ENCODE peak calls at places on chromosomes 16 and 17, in four cellular contexts. N is GM12878, D is HL-60, B is K562. O is an unnamed sample.

GRCh38 chr17:82217530-82218204 is 5.0 kb upstream of the CCDC57 start:
- DNase-seq in N (no peak), D (peak; percentile 90), B (peak; percentile 79), O (no peak)

GRCh38 chr16:58589311-58589890 is 40.2 kb downstream of the CNOT1 start:
- DNase-seq in N (no peak), D (no peak), B (no peak), O (no peak)

GRCh38 chr16:88770459-88771293 is 14.3 kb downstream of the PIEZO1 start:
- DNase-seq in N (no peak), D (peak; percentile 71), B (peak; percentile 72), O (no peak)

GRCh38 chr17:62782730-62783260 is 25.3 kb downstream of the MARCHF10 start:
- DNase-seq in N (no peak), D (no peak), B (no peak), O (no peak)

GRCh38 chr16:14377326-14377725 is 252.7 kb downstream of the PARN start:
- DNase-seq in N (no peak), D (no peak), B (no peak), O (no peak)

GRCh38 chr17:31499771-31500554 is 108.5 kb downstream of the RAB11FIP4 start:
- DNase-seq in N (no peak), D (no peak), B (no peak), O (no peak)

GRCh38 chr16:3022208-3022696 is 1.5 kb downstream of the HCFC1R1 start:
- DNase-seq in N (no peak), D (peak; percentile 74), B (peak; percentile 52), O (no peak)

GRCh38 chr17:44916781-44917241 is 1.5 kb upstream of the GFAP start:
- DNase-seq in N (no peak), D (no peak), B (no peak), O (no peak)

GRCh38 chr16:11308493-11309283 is 27.6 kb upstream of the PRM1 start:
- DNase-seq in N (peak; percentile 81), D (peak; percentile 55), B (peak; percentile 46), O (no peak)

GRCh38 chr17:17141860-17142552 is 64.1 kb downstream of the PLD6 start:
- DNase-seq in N (no peak), D (no peak), B (peak; percentile 85), O (peak; percentile 77)

GRCh38 chr17:73827627-73828241 is 183.5 kb upstream of the SDK2 start:
- DNase-seq in N (no peak), D (no peak), B (no peak), O (no peak)

GRCh38 chr17:72927146-72927545 is 165.3 kb downstream of the SLC39A11 start:
- DNase-seq in N (no peak), D (no peak), B (no peak), O (no peak)

GRCh38 chr16:82793550-82794244 is 166.9 kb downstream of the CDH13 start:
- DNase-seq in N (no peak), D (no peak), B (no peak), O (no peak)

GRCh38 chr16:23699100-23699499 is 13.9 kb downstream of the ERN2 start:
- DNase-seq in N (no peak), D (peak; percentile 87), B (no peak), O (no peak)

GRCh38 chr16:85593503-85594195 is 19.5 kb upstream of the GSE1 start:
- DNase-seq in N (no peak), D (no peak), B (no peak), O (no peak)

GRCh38 chr16:19559242-19559910 is 3.9 kb downstream of the VPS35L start:
- DNase-seq in N (no peak), D (peak; percentile 29), B (peak; percentile 37), O (no peak)

GRCh38 chr17:31310260-31310659 is 3.6 kb downstream of the EVI2B start:
- DNase-seq in N (no peak), D (peak; percentile 42), B (no peak), O (no peak)

GRCh38 chr17:4877089-4877488 is 22.2 kb upstream of the C17orf107 start:
- DNase-seq in N (no peak), D (no peak), B (no peak), O (no peak)

GRCh38 chr17:67562036-67562435 is 155.7 kb upstream of the NOL11 start:
- DNase-seq in N (no peak), D (no peak), B (no peak), O (no peak)

GRCh38 chr16:69938981-69939820 is 11.9 kb upstream of the CLEC18A start:
- DNase-seq in N (no peak), D (no peak), B (no peak), O (no peak)

GRCh38 chr16:78742501-78743283 is 643.2 kb downstream of the WWOX start:
- DNase-seq in N (peak; percentile 83), D (no peak), B (peak; percentile 13), O (no peak)

GRCh38 chr17:75619506-75620431 is 13.5 kb upstream of the SMIM5 start:
- DNase-seq in N (no peak), D (peak; percentile 29), B (peak; percentile 81), O (peak; percentile 57)
- TF ChIP-seq SPI1 in N (no peak), D (no peak), B (no peak), O (no peak)

DNA sequence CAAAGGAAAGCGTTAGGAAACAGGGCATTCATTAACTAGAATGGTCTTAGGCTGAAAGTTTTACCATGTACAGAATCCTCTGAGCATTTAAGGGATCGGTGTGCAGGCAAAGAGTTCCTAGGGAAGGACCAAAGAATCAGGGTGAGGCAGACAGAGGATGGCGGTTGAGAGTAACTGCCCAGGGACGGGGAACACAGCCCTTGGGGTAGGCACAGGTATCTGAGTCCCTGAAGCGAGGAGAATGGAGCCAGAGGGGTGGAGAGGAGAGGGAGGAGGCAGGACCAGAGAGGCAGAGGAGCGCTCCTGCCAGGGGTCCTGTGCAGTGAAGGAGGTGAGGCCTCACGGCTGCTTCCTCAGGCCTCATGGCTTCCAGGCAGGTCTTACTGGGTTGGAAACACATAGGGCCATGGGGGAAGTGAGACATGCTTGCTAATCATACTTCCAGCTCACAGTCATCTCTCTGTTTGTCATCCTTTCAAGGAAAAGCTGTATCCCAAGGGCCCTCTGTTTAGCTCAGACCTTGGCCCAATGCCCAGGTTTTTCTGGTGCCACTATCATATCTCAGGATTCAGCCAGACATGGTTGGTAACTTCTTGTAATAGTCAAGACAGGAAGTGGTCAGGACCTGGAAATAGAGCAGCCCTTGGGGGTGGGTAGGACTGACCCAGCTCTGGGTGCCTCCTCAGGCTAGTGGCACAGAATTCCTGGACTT is 13.8 kb upstream of the ITGB3 start:
- DNase-seq in N (peak; percentile 40), D (peak; percentile 34), B (no peak), O (no peak)
- TF ChIP-seq SPI1 in N (peak; percentile 11), D (no peak), B (peak; percentile 67), O (no peak)

GRCh38 chr16:6687593-6687992 is 645.1 kb upstream of the RBFOX1 start:
- DNase-seq in N (no peak), D (no peak), B (peak; percentile 49), O (no peak)

GRCh38 chr16:6684076-6684673 is 648.5 kb upstream of the RBFOX1 start:
- DNase-seq in N (no peak), D (peak; percentile 1), B (peak; percentile 12), O (peak; percentile 7)

DNA sequence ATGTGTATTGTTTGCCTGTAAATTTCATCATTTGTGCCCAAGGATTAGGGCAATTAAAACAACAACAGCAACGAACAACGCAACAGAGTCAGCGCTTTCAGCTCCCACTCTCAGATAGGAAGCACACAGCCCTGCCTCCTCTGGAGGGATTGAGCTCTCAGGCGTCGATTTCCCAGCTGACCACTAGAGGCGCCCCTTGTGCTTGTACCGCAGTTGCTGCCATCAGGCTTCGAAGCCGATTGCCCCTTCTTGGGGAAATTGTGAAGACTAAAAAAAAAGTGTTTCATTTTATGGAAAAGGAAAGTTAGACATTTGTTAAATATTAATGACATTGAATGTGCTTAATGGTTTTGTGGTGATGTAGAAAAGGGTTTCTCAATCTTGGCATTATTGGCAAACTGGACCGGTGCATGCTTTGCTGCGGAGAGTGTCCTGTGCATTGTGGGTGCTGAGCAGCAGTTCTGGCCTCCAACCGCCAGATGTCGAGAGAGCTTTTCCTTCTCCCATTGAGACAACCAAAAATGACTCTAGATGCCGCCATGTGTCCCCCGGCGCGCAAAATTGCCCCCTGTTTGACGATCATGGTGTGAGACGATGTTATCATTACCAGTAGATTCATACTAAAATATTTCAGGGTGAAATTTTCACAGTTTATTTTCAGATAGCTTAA is 650.4 kb upstream of the RBFOX1 start:
- DNase-seq in N (no peak), D (peak; percentile 33), B (peak; percentile 70), O (peak; percentile 15)
- TF ChIP-seq SPI1 in N (no peak), D (no peak), B (no peak), O (no peak)

DNA sequence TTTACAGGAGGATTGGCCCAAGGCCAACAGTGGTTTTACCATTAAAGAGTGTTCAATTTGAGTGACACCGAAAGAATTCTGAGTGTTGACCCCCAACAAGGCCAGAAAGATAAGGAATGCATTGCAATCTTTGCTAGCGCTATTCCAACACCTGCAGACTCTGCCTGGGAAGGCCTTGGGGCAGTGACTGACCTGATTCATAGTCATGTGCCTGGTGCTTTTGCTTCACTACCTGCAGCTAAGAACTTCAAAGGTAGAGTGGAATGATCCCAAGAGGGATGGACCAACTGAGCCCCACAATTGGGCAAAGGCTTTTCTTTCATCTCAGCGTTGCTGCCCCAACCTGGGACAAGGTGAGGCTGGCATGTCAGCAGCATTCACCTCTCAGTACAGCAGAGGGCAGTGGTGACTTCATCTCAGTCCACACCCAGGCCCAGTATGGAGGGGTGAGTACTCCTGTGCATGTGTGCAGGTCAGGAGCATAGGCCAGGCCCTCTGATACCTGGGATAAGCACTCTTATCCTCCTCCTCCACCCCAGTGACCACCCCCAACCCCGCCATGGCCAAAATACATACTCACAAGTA is 149.6 kb upstream of the GNAO1 start:
- DNase-seq in N (no peak), D (peak; percentile 3), B (peak; percentile 24), O (peak; percentile 11)
- TF ChIP-seq SPI1 in N (no peak), D (no peak), B (no peak), O (no peak)

GRCh38 chr17:43789482-43789881 is 9.2 kb downstream of the CFAP97D1 start:
- DNase-seq in N (no peak), D (no peak), B (no peak), O (no peak)

GRCh38 chr17:43787728-43788127 is 7.5 kb downstream of the CFAP97D1 start:
- DNase-seq in N (no peak), D (no peak), B (no peak), O (no peak)

GRCh38 chr17:43790311-43790940 is 10.2 kb downstream of the CFAP97D1 start:
- DNase-seq in N (no peak), D (no peak), B (no peak), O (no peak)

GRCh38 chr17:43791589-43791988 is 11.4 kb downstream of the CFAP97D1 start:
- DNase-seq in N (no peak), D (no peak), B (peak; percentile 48), O (no peak)
- TF ChIP-seq SPI1 in N (no peak), D (no peak), B (no peak), O (no peak)

GRCh38 chr17:1162116-1162855 is 17.5 kb downstream of the ABR start:
- DNase-seq in N (no peak), D (no peak), B (no peak), O (no peak)
- TF ChIP-seq SPI1 in N (no peak), D (no peak), B (no peak), O (no peak)

O was measured in GM12891.